ENCODE peak calls at places on chromosomes 2 and 18, in four cellular contexts. W, I, L and X are unnamed samples.
A peak's percentile ranks its signal among the peaks of the same experiment; 100 is the strongest.

GRCh38 chr2:181368036-181368435 is 89.2 kb upstream of the ITGA4 start:
- DNase-seq in W (no peak), I (no peak), L (no peak), X (no peak)

GRCh38 chr2:47631306-47631705 is 151.6 kb upstream of the MSH6 start:
- DNase-seq in W (no peak), I (no peak), L (no peak), X (no peak)

GRCh38 chr2:48717826-48718225 is 37.7 kb downstream of the LHCGR start:
- DNase-seq in W (no peak), I (no peak), L (no peak), X (no peak)

GRCh38 chr18:47877892-47878291 is 52.6 kb downstream of the SMAD2 start:
- DNase-seq in W (no peak), I (no peak), L (no peak), X (no peak)

GRCh38 chr2:128520787-128521186 is 202.1 kb upstream of the HS6ST1 start:
- DNase-seq in W (no peak), I (no peak), L (no peak), X (no peak)

GRCh38 chr2:45439788-45440773 is 171.0 kb downstream of the SRBD1 start:
- DNase-seq in W (no peak), I (no peak), L (no peak), X (peak; percentile 53)

GRCh38 chr2:134934641-134935040 is 16.0 kb downstream of the CCNT2 start:
- DNase-seq in W (no peak), I (no peak), L (no peak), X (no peak)

GRCh38 chr2:171434671-171434980 is 600 bp downstream of the DCAF17 start:
- DNase-seq in W (no peak), I (peak; percentile 85), L (no peak), X (no peak)

GRCh38 chr18:45081579-45082181 is 401.0 kb downstream of the SETBP1 start:
- DNase-seq in W (no peak), I (no peak), L (no peak), X (no peak)

GRCh38 chr18:23205980-23206379 is 70.7 kb downstream of the CABLES1 start:
- DNase-seq in W (no peak), I (no peak), L (no peak), X (no peak)

GRCh38 chr2:215670396-215670795 is 234.5 kb upstream of the FN1 start:
- DNase-seq in W (no peak), I (no peak), L (no peak), X (no peak)

GRCh38 chr2:208607694-208608093 is 201.1 kb downstream of the PTH2R start:
- DNase-seq in W (no peak), I (no peak), L (no peak), X (no peak)

GRCh38 chr2:204892506-204893255 is 347.4 kb downstream of the PARD3B start:
- DNase-seq in W (no peak), I (no peak), L (no peak), X (peak; percentile 90)

GRCh38 chr2:151114934-151115333 is 146.7 kb downstream of the RBM43 start:
- DNase-seq in W (no peak), I (no peak), L (no peak), X (peak; percentile 76)

GRCh38 chr2:151106805-151107490 is 154.7 kb downstream of the RBM43 start:
- DNase-seq in W (no peak), I (no peak), L (no peak), X (peak; percentile 48)

DNA sequence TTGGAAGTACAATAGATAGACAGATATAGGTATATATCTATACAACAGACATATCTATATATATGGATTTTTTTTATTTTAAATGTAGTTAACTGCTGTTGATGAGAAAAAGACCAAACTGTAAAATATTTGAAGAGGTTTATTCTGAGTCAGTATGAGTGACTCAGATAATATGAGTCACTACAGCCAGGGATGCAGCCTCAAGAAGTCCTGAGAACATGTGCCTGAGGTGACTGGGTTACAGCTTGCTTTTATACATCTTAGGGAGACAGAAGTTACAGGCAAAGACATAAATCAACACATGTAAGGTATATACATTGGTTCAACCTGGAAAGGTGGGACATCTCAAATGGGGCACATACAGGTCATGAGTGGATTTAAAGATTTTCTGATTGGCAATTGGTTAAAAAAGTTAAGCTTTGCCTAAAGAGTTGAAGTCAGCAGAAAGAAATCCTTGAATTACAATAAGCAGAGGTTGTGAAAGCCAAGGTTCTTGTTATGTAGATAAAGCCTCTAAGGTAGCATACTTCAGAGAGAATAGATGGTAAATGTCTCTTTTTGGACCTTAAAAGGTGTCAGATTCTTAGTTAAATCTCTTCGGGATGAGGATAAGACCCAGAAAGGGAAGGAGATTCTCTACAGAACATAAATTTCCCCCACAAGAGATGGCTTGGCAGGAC is 149.9 kb downstream of the RBM43 start:
- DNase-seq in W (no peak), I (peak; percentile 76), L (no peak), X (peak; percentile 55)
- TF ChIP-seq CTCF in W (no peak), I (no peak), L (no peak), X (no peak)

GRCh38 chr18:12278765-12279682 is 24.9 kb downstream of the CIDEA start:
- DNase-seq in W (peak; percentile 91), I (peak; percentile 82), L (peak; percentile 95), X (peak; percentile 95)
- H3K4me3 ChIP-seq in W (peak overlapping the region; percentile 42), I (peak overlapping the region; percentile 28), L (no peak overlapping the region), X (peak overlapping the region; percentile 68)

GRCh38 chr2:159515482-159515881 is 100.9 kb downstream of the BAZ2B start:
- DNase-seq in W (no peak), I (no peak), L (no peak), X (no peak)

GRCh38 chr2:159518321-159519005 is 97.9 kb downstream of the BAZ2B start:
- DNase-seq in W (no peak), I (peak; percentile 16), L (no peak), X (no peak)

GRCh38 chr2:159513745-159514144 is 102.6 kb downstream of the BAZ2B start:
- DNase-seq in W (no peak), I (no peak), L (no peak), X (no peak)

GRCh38 chr2:159521272-159521671 is 95.1 kb downstream of the BAZ2B start:
- DNase-seq in W (no peak), I (no peak), L (no peak), X (no peak)

DNA sequence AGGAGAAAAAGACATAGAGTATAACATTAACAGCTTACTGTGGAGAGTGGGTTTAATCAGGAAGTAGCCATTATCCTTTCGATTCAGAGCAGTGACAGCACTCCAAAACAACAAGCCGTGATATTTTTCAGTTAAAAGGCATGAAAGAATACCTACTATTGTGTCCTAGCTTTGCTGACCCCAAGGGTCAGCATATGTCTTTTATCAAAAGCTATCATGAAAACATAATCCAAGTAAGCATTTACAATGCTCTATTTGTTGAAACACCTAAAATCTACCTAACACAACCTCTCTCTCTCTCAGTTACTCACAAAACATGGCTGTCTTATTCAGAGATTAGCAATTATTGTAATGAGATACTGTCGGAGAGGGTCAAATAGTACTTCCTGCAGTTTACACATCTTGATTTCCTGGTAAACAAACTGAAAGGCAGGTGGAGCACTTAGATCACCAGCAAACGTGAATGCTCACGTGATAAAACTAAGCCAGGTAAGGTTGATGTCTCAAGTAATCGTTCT is 100.0 kb downstream of the BAZ2B start:
- DNase-seq in W (no peak), I (peak; percentile 53), L (no peak), X (peak; percentile 18)
- TF ChIP-seq CTCF in W (no peak), I (peak; percentile 55), L (no peak), X (no peak)

GRCh38 chr2:74715880-74716279 is 61.8 kb downstream of the SEMA4F start:
- DNase-seq in W (no peak), I (no peak), L (no peak), X (no peak)
- H3K4me3 ChIP-seq in W (peak overlapping the region; percentile 7), I (peak overlapping the region; percentile 61), L (no peak overlapping the region), X (peak overlapping the region; percentile 64)

GRCh38 chr2:170264865-170265264 is 86.9 kb downstream of the MYO3B start:
- DNase-seq in W (no peak), I (no peak), L (no peak), X (no peak)
- TF ChIP-seq CTCF in W (no peak), I (no peak), L (no peak), X (no peak)

GRCh38 chr18:6374340-6374739 is 40.4 kb downstream of the L3MBTL4 start:
- DNase-seq in W (no peak), I (no peak), L (no peak), X (no peak)
- H3K4me3 ChIP-seq in W (no peak overlapping the region), I (no peak overlapping the region), L (no peak overlapping the region), X (no peak overlapping the region)

GRCh38 chr2:164479460-164479859 is 141.8 kb downstream of the GRB14 start:
- DNase-seq in W (no peak), I (peak; percentile 72), L (no peak), X (peak; percentile 12)
- TF ChIP-seq CTCF in W (no peak), I (peak; percentile 88), L (no peak), X (peak; percentile 53)

DNA sequence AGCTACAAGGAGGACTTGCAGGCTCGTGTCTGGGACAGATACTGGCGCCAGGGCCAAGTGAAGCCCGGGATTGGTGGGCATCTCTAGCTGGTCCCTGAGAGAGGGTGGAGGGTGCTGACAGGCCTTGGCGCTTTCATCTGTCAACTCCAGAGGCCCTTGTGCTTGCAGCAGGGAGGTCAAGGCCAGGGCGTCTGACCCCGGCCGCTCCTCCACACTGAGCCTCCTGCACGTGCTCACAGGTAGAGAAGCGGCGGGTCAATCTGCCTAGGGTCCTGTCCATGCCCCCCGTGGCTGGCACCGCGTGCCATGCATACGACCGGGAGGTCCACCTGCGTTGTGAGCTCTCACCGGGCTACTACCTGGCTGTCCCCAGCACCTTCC is 9.5 kb downstream of the CAPN10 start:
- DNase-seq in W (peak; percentile 13), I (no peak), L (peak; percentile 81), X (no peak)
- H3K4me3 ChIP-seq in W (no peak overlapping the region), I (no peak overlapping the region), L (no peak overlapping the region), X (no peak overlapping the region)

DNA sequence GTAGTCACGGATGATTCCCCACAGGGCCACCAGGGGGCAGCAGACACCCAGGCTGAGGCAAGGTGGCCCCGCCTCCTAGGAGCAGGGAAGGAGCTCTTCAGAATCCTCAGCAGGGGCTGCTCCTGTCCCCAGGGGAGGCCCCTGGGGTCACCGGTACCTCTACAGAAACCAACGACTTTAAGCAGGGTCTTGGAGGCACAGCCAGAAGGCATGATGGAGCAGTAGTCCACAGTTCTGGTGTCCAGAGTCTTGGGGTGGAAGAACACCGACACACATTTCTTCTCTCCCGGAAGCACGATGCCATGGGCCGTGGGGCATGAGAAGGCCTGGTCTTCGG is 11.5 kb downstream of the CFAP65 start:
- DNase-seq in W (peak; percentile 74), I (peak; percentile 90), L (peak; percentile 96), X (peak; percentile 64)
- TF ChIP-seq CTCF in W (peak; percentile 90), I (peak; percentile 97), L (no peak), X (peak; percentile 86)

GRCh38 chr2:64637000-64637628 is 16.6 kb downstream of the SERTAD2 start:
- DNase-seq in W (no peak), I (no peak), L (peak; percentile 75), X (no peak)
- H3K4me3 ChIP-seq in W (no peak overlapping the region), I (no peak overlapping the region), L (no peak overlapping the region), X (no peak overlapping the region)